ENCODE peak calls at places on chromosomes 3 and 15, in nine cellular contexts. One of them, this sample, is unnamed.

GRCh38 chr3:8891328-8891727 is 71.9 kb downstream of the RAD18 start:
- DNase-seq in prostate gland: no peak
- DNase-seq in iPS DF 6.9: no peak
- DNase-seq in lower leg skin: no peak
- DNase-seq in dorsolateral prefrontal cortex: no peak
- DNase-seq in stomach: no peak
- DNase-seq in IMR-90: no peak
- DNase-seq in astrocyte of the cerebellum: no peak
- DNase-seq in astrocyte of the spinal cord: no peak
- DNase-seq in this sample: no peak

GRCh38 chr3:119604878-119605277 is 7.2 kb downstream of the PLA1A start:
- DNase-seq in prostate gland: no peak
- DNase-seq in iPS DF 6.9: no peak
- DNase-seq in lower leg skin: no peak
- DNase-seq in dorsolateral prefrontal cortex: no peak
- DNase-seq in stomach: no peak
- DNase-seq in IMR-90: peak; percentile 52
- DNase-seq in astrocyte of the cerebellum: peak; percentile 69
- DNase-seq in astrocyte of the spinal cord: peak; percentile 75
- DNase-seq in this sample: no peak

GRCh38 chr15:91946914-91947313 is 93.4 kb downstream of the SLCO3A1 start:
- DNase-seq in prostate gland: no peak
- DNase-seq in iPS DF 6.9: no peak
- DNase-seq in lower leg skin: no peak
- DNase-seq in dorsolateral prefrontal cortex: no peak
- DNase-seq in stomach: no peak
- DNase-seq in IMR-90: no peak
- DNase-seq in astrocyte of the cerebellum: no peak
- DNase-seq in astrocyte of the spinal cord: no peak
- DNase-seq in this sample: no peak

GRCh38 chr15:35170216-35170615 is 85.1 kb upstream of the NANOGP8 start:
- DNase-seq in prostate gland: no peak
- DNase-seq in iPS DF 6.9: no peak
- DNase-seq in lower leg skin: no peak
- DNase-seq in dorsolateral prefrontal cortex: no peak
- DNase-seq in stomach: no peak
- DNase-seq in IMR-90: peak; percentile 68
- DNase-seq in astrocyte of the cerebellum: no peak
- DNase-seq in astrocyte of the spinal cord: peak; percentile 33
- DNase-seq in this sample: no peak

GRCh38 chr15:41490355-41490754 is 3.3 kb upstream of the ITPKA start:
- DNase-seq in prostate gland: no peak
- DNase-seq in iPS DF 6.9: no peak
- DNase-seq in lower leg skin: no peak
- DNase-seq in dorsolateral prefrontal cortex: no peak
- DNase-seq in stomach: no peak
- DNase-seq in IMR-90: peak; percentile 99
- DNase-seq in astrocyte of the cerebellum: peak; percentile 81
- DNase-seq in astrocyte of the spinal cord: peak; percentile 96
- DNase-seq in this sample: peak; percentile 90

GRCh38 chr15:56052389-56053045 is 59.1 kb upstream of the NEDD4 start:
- DNase-seq in prostate gland: no peak
- DNase-seq in iPS DF 6.9: no peak
- DNase-seq in lower leg skin: no peak
- DNase-seq in dorsolateral prefrontal cortex: no peak
- DNase-seq in stomach: no peak
- DNase-seq in IMR-90: peak; percentile 68
- DNase-seq in astrocyte of the cerebellum: no peak
- DNase-seq in astrocyte of the spinal cord: peak; percentile 63
- DNase-seq in this sample: peak; percentile 29

GRCh38 chr3:187079090-187080022 is 59.9 kb downstream of the RPL39L start:
- DNase-seq in prostate gland: no peak
- DNase-seq in iPS DF 6.9: no peak
- DNase-seq in lower leg skin: no peak
- DNase-seq in dorsolateral prefrontal cortex: no peak
- DNase-seq in stomach: no peak
- DNase-seq in IMR-90: no peak
- DNase-seq in astrocyte of the cerebellum: no peak
- DNase-seq in astrocyte of the spinal cord: no peak
- DNase-seq in this sample: no peak

GRCh38 chr3:177382944-177383343 is 185.7 kb upstream of the TBL1XR1 start:
- DNase-seq in prostate gland: peak; percentile 54
- DNase-seq in iPS DF 6.9: no peak
- DNase-seq in lower leg skin: no peak
- DNase-seq in dorsolateral prefrontal cortex: no peak
- DNase-seq in stomach: no peak
- DNase-seq in IMR-90: no peak
- DNase-seq in astrocyte of the cerebellum: no peak
- DNase-seq in astrocyte of the spinal cord: no peak
- DNase-seq in this sample: no peak

GRCh38 chr15:29435811-29436210 is 166.2 kb upstream of the NSMCE3 start:
- DNase-seq in prostate gland: no peak
- DNase-seq in iPS DF 6.9: no peak
- DNase-seq in lower leg skin: no peak
- DNase-seq in dorsolateral prefrontal cortex: no peak
- DNase-seq in stomach: no peak
- DNase-seq in IMR-90: no peak
- DNase-seq in astrocyte of the cerebellum: no peak
- DNase-seq in astrocyte of the spinal cord: no peak
- DNase-seq in this sample: no peak

GRCh38 chr3:5136619-5137429 is 14.7 kb downstream of the ARL8B start:
- DNase-seq in prostate gland: no peak
- DNase-seq in iPS DF 6.9: no peak
- DNase-seq in lower leg skin: no peak
- DNase-seq in dorsolateral prefrontal cortex: no peak
- DNase-seq in stomach: no peak
- DNase-seq in IMR-90: peak; percentile 28
- DNase-seq in astrocyte of the cerebellum: no peak
- DNase-seq in astrocyte of the spinal cord: peak; percentile 36
- DNase-seq in this sample: no peak

GRCh38 chr15:94542391-94542790 is 311.0 kb downstream of the MCTP2 start:
- DNase-seq in prostate gland: no peak
- DNase-seq in iPS DF 6.9: no peak
- DNase-seq in lower leg skin: no peak
- DNase-seq in dorsolateral prefrontal cortex: no peak
- DNase-seq in stomach: no peak
- DNase-seq in IMR-90: no peak
- DNase-seq in astrocyte of the cerebellum: no peak
- DNase-seq in astrocyte of the spinal cord: no peak
- DNase-seq in this sample: no peak

GRCh38 chr15:76533995-76534394 is 197.4 kb downstream of the ISL2 start:
- DNase-seq in prostate gland: no peak
- DNase-seq in iPS DF 6.9: no peak
- DNase-seq in lower leg skin: no peak
- DNase-seq in dorsolateral prefrontal cortex: no peak
- DNase-seq in stomach: no peak
- DNase-seq in IMR-90: peak; percentile 69
- DNase-seq in astrocyte of the cerebellum: no peak
- DNase-seq in astrocyte of the spinal cord: no peak
- DNase-seq in this sample: no peak

GRCh38 chr3:179020112-179020511 is 51.5 kb downstream of the ZMAT3 start:
- DNase-seq in prostate gland: no peak
- DNase-seq in iPS DF 6.9: no peak
- DNase-seq in lower leg skin: no peak
- DNase-seq in dorsolateral prefrontal cortex: no peak
- DNase-seq in stomach: no peak
- DNase-seq in IMR-90: no peak
- DNase-seq in astrocyte of the cerebellum: no peak
- DNase-seq in astrocyte of the spinal cord: no peak
- DNase-seq in this sample: no peak

GRCh38 chr3:108297636-108298035 is 1.3 kb downstream of the HHLA2 start:
- DNase-seq in prostate gland: no peak
- DNase-seq in iPS DF 6.9: no peak
- DNase-seq in lower leg skin: no peak
- DNase-seq in dorsolateral prefrontal cortex: no peak
- DNase-seq in stomach: peak; percentile 79
- DNase-seq in IMR-90: no peak
- DNase-seq in astrocyte of the cerebellum: no peak
- DNase-seq in astrocyte of the spinal cord: no peak
- DNase-seq in this sample: no peak

GRCh38 chr3:106860182-106860581 is 517.1 kb upstream of the CCDC54 start:
- DNase-seq in prostate gland: no peak
- DNase-seq in iPS DF 6.9: no peak
- DNase-seq in lower leg skin: no peak
- DNase-seq in dorsolateral prefrontal cortex: no peak
- DNase-seq in stomach: no peak
- DNase-seq in IMR-90: peak; percentile 54
- DNase-seq in astrocyte of the cerebellum: no peak
- DNase-seq in astrocyte of the spinal cord: no peak
- DNase-seq in this sample: no peak

GRCh38 chr3:33773627-33774026 is 24.8 kb upstream of the PDCD6IP start:
- DNase-seq in prostate gland: no peak
- DNase-seq in iPS DF 6.9: no peak
- DNase-seq in lower leg skin: no peak
- DNase-seq in dorsolateral prefrontal cortex: no peak
- DNase-seq in stomach: no peak
- DNase-seq in IMR-90: no peak
- DNase-seq in astrocyte of the cerebellum: no peak
- DNase-seq in astrocyte of the spinal cord: no peak
- DNase-seq in this sample: no peak

GRCh38 chr3:46065294-46065705 is 38.0 kb upstream of the XCR1 start:
- DNase-seq in prostate gland: peak; percentile 81
- DNase-seq in iPS DF 6.9: no peak
- DNase-seq in lower leg skin: no peak
- DNase-seq in dorsolateral prefrontal cortex: no peak
- DNase-seq in stomach: peak; percentile 38
- DNase-seq in IMR-90: peak; percentile 8
- DNase-seq in astrocyte of the cerebellum: no peak
- DNase-seq in astrocyte of the spinal cord: no peak
- DNase-seq in this sample: no peak

GRCh38 chr15:84911879-84912660 is 27.6 kb downstream of the SLC28A1 start:
- DNase-seq in prostate gland: peak; percentile 29
- DNase-seq in iPS DF 6.9: no peak
- DNase-seq in lower leg skin: peak; percentile 95
- DNase-seq in dorsolateral prefrontal cortex: no peak
- DNase-seq in stomach: peak; percentile 83
- DNase-seq in IMR-90: peak; percentile 99
- DNase-seq in astrocyte of the cerebellum: peak; percentile 95
- DNase-seq in astrocyte of the spinal cord: peak; percentile 99
- DNase-seq in this sample: peak; percentile 97

GRCh38 chr15:78909791-78910228 is 35.0 kb downstream of the CTSH start:
- DNase-seq in prostate gland: no peak
- DNase-seq in iPS DF 6.9: peak; percentile 68
- DNase-seq in lower leg skin: peak; percentile 77
- DNase-seq in dorsolateral prefrontal cortex: no peak
- DNase-seq in stomach: no peak
- DNase-seq in IMR-90: peak; percentile 45
- DNase-seq in astrocyte of the cerebellum: no peak
- DNase-seq in astrocyte of the spinal cord: peak; percentile 43
- DNase-seq in this sample: no peak

GRCh38 chr3:127210654-127210943 is 17.7 kb downstream of the PRR23E start:
- DNase-seq in prostate gland: no peak
- DNase-seq in iPS DF 6.9: no peak
- DNase-seq in lower leg skin: no peak
- DNase-seq in dorsolateral prefrontal cortex: no peak
- DNase-seq in stomach: no peak
- DNase-seq in IMR-90: no peak
- DNase-seq in astrocyte of the cerebellum: no peak
- DNase-seq in astrocyte of the spinal cord: no peak
- DNase-seq in this sample: no peak
- H3K4me3 ChIP-seq in prostate gland: no peak overlapping the region
- H3K4me3 ChIP-seq in iPS DF 6.9: no peak overlapping the region
- H3K4me3 ChIP-seq in lower leg skin: no peak overlapping the region
- H3K4me3 ChIP-seq in dorsolateral prefrontal cortex: no peak overlapping the region
- H3K4me3 ChIP-seq in stomach: no peak overlapping the region
- H3K4me3 ChIP-seq in IMR-90: no peak overlapping the region
- H3K4me3 ChIP-seq in astrocyte of the cerebellum: no peak overlapping the region
- H3K4me3 ChIP-seq in astrocyte of the spinal cord: no peak overlapping the region
- H3K4me3 ChIP-seq in this sample: no peak overlapping the region

GRCh38 chr3:19012846-19013245 is 135.5 kb upstream of the KCNH8 start:
- DNase-seq in prostate gland: no peak
- DNase-seq in iPS DF 6.9: no peak
- DNase-seq in lower leg skin: no peak
- DNase-seq in dorsolateral prefrontal cortex: no peak
- DNase-seq in stomach: no peak
- DNase-seq in IMR-90: no peak
- DNase-seq in astrocyte of the cerebellum: no peak
- DNase-seq in astrocyte of the spinal cord: no peak
- DNase-seq in this sample: no peak
- H3K4me3 ChIP-seq in prostate gland: no peak overlapping the region
- H3K4me3 ChIP-seq in iPS DF 6.9: no peak overlapping the region
- H3K4me3 ChIP-seq in lower leg skin: no peak overlapping the region
- H3K4me3 ChIP-seq in dorsolateral prefrontal cortex: no peak overlapping the region
- H3K4me3 ChIP-seq in stomach: no peak overlapping the region
- H3K4me3 ChIP-seq in IMR-90: no peak overlapping the region
- H3K4me3 ChIP-seq in astrocyte of the cerebellum: no peak overlapping the region
- H3K4me3 ChIP-seq in astrocyte of the spinal cord: no peak overlapping the region
- H3K4me3 ChIP-seq in this sample: no peak overlapping the region

GRCh38 chr3:197952440-197952839 is 2.5 kb downstream of the RPL35A start:
- DNase-seq in prostate gland: no peak
- DNase-seq in iPS DF 6.9: no peak
- DNase-seq in lower leg skin: no peak
- DNase-seq in dorsolateral prefrontal cortex: no peak
- DNase-seq in stomach: no peak
- DNase-seq in IMR-90: no peak
- DNase-seq in astrocyte of the cerebellum: no peak
- DNase-seq in astrocyte of the spinal cord: no peak
- DNase-seq in this sample: no peak
- H3K4me3 ChIP-seq in prostate gland: no peak overlapping the region
- H3K4me3 ChIP-seq in iPS DF 6.9: no peak overlapping the region
- H3K4me3 ChIP-seq in lower leg skin: no peak overlapping the region
- H3K4me3 ChIP-seq in dorsolateral prefrontal cortex: no peak overlapping the region
- H3K4me3 ChIP-seq in stomach: peak overlapping the region; percentile 56
- H3K4me3 ChIP-seq in IMR-90: no peak overlapping the region
- H3K4me3 ChIP-seq in astrocyte of the cerebellum: no peak overlapping the region
- H3K4me3 ChIP-seq in astrocyte of the spinal cord: no peak overlapping the region
- H3K4me3 ChIP-seq in this sample: no peak overlapping the region

GRCh38 chr15:74788716-74789151 is 6.9 kb downstream of the CSK start:
- DNase-seq in prostate gland: no peak
- DNase-seq in iPS DF 6.9: no peak
- DNase-seq in lower leg skin: no peak
- DNase-seq in dorsolateral prefrontal cortex: no peak
- DNase-seq in stomach: no peak
- DNase-seq in IMR-90: no peak
- DNase-seq in astrocyte of the cerebellum: no peak
- DNase-seq in astrocyte of the spinal cord: no peak
- DNase-seq in this sample: no peak

GRCh38 chr15:74789741-74790079 is 7.8 kb downstream of the CSK start:
- DNase-seq in prostate gland: no peak
- DNase-seq in iPS DF 6.9: no peak
- DNase-seq in lower leg skin: no peak
- DNase-seq in dorsolateral prefrontal cortex: no peak
- DNase-seq in stomach: no peak
- DNase-seq in IMR-90: no peak
- DNase-seq in astrocyte of the cerebellum: no peak
- DNase-seq in astrocyte of the spinal cord: no peak
- DNase-seq in this sample: no peak

GRCh38 chr15:74790080-74790916 is 8.4 kb downstream of the CSK start:
- DNase-seq in prostate gland: no peak
- DNase-seq in iPS DF 6.9: no peak
- DNase-seq in lower leg skin: no peak
- DNase-seq in dorsolateral prefrontal cortex: peak; percentile 81
- DNase-seq in stomach: peak; percentile 61
- DNase-seq in IMR-90: peak; percentile 85
- DNase-seq in astrocyte of the cerebellum: peak; percentile 82
- DNase-seq in astrocyte of the spinal cord: peak; percentile 95
- DNase-seq in this sample: no peak

GRCh38 chr15:74788042-74788715 is 6.3 kb downstream of the CSK start:
- DNase-seq in prostate gland: no peak
- DNase-seq in iPS DF 6.9: no peak
- DNase-seq in lower leg skin: no peak
- DNase-seq in dorsolateral prefrontal cortex: no peak
- DNase-seq in stomach: no peak
- DNase-seq in IMR-90: no peak
- DNase-seq in astrocyte of the cerebellum: no peak
- DNase-seq in astrocyte of the spinal cord: no peak
- DNase-seq in this sample: no peak

GRCh38 chr15:74789171-74789627 is 7.3 kb downstream of the CSK start:
- DNase-seq in prostate gland: no peak
- DNase-seq in iPS DF 6.9: no peak
- DNase-seq in lower leg skin: no peak
- DNase-seq in dorsolateral prefrontal cortex: no peak
- DNase-seq in stomach: peak; percentile 75
- DNase-seq in IMR-90: no peak
- DNase-seq in astrocyte of the cerebellum: no peak
- DNase-seq in astrocyte of the spinal cord: no peak
- DNase-seq in this sample: no peak
- H3K4me3 ChIP-seq in prostate gland: no peak overlapping the region
- H3K4me3 ChIP-seq in iPS DF 6.9: no peak overlapping the region
- H3K4me3 ChIP-seq in lower leg skin: no peak overlapping the region
- H3K4me3 ChIP-seq in dorsolateral prefrontal cortex: no peak overlapping the region
- H3K4me3 ChIP-seq in stomach: peak overlapping the region; percentile 26
- H3K4me3 ChIP-seq in IMR-90: no peak overlapping the region
- H3K4me3 ChIP-seq in astrocyte of the cerebellum: no peak overlapping the region
- H3K4me3 ChIP-seq in astrocyte of the spinal cord: no peak overlapping the region
- H3K4me3 ChIP-seq in this sample: no peak overlapping the region

This sample was measured in AG09309.